ENCODE peak calls at places on chromosome 9, in five cellular contexts. D is PC-9, R is hepatocyte, L is HCT116, S is OCI-LY7. T is an unnamed sample.
A peak's percentile ranks its signal among the peaks of the same experiment; 100 is the strongest.

GRCh38 chr9:14056235-14056930 is 257.6 kb downstream of the NFIB start:
- DNase-seq in L (no peak), D (no peak), R (no peak), S (no peak), T (no peak)

GRCh38 chr9:120655005-120655622 is 59.2 kb downstream of the MEGF9 start:
- DNase-seq in R (no peak), L (no peak), D (peak; percentile 55), S (no peak), T (no peak)

GRCh38 chr9:98333703-98334582 is 78.5 kb upstream of the TBC1D2 start:
- DNase-seq in S (no peak), L (peak; percentile 66), R (no peak), D (peak; percentile 77), T (no peak)

GRCh38 chr9:137078701-137079400 is 1.5 kb downstream of the UAP1L1 start:
- DNase-seq in S (no peak), R (no peak), L (no peak), D (peak; percentile 12), T (peak; percentile 89)

GRCh38 chr9:136488247-136489214 is 5.7 kb upstream of the SEC16A start:
- DNase-seq in R (peak; percentile 82), D (peak; percentile 50), L (no peak), S (peak; percentile 61), T (peak; percentile 93)

GRCh38 chr9:35749515-35750255 is 598 bp downstream of the RGP1 start:
- DNase-seq in R (peak; percentile 65), S (peak; percentile 57), L (no peak), D (no peak), T (peak; percentile 82)

GRCh38 chr9:38724749-38725148 is 4.8 kb upstream of the FAM240B start:
- DNase-seq in D (no peak), S (no peak), R (no peak), L (no peak), T (no peak)

GRCh38 chr9:128628471-128629048 is 28.1 kb downstream of the DYNC2I2 start:
- DNase-seq in S (no peak), R (no peak), L (no peak), D (no peak), T (peak; percentile 58)

GRCh38 chr9:92737611-92738299 is 26.9 kb downstream of the BICD2 start:
- DNase-seq in L (no peak), R (no peak), D (no peak), S (no peak), T (no peak)

GRCh38 chr9:36298566-36298965 is 40.3 kb upstream of the GNE start:
- DNase-seq in L (no peak), D (no peak), S (no peak), R (no peak), T (no peak)

GRCh38 chr9:76463211-76463610 is 4.2 kb downstream of the GCNT1 start:
- DNase-seq in S (peak; percentile 86), D (no peak), L (no peak), R (no peak), T (no peak)

GRCh38 chr9:19998153-19998552 is 209.3 kb upstream of the SLC24A2 start:
- DNase-seq in R (no peak), S (peak; percentile 41), D (no peak), L (peak; percentile 12), T (no peak)

GRCh38 chr9:120919639-120920494 is 6.7 kb downstream of the TRAF1 start:
- DNase-seq in S (no peak), R (no peak), D (no peak), L (no peak), T (no peak)

GRCh38 chr9:136799854-136800657 is 3.9 kb downstream of the CCDC183 start:
- DNase-seq in L (peak; percentile 60), S (peak; percentile 84), D (peak; percentile 81), R (peak; percentile 97), T (peak; percentile 98)

GRCh38 chr9:125409637-125410521 is 148.3 kb downstream of the GAPVD1 start:
- DNase-seq in D (peak; percentile 80), L (peak; percentile 98), S (peak; percentile 94), R (no peak), T (peak; percentile 75)

GRCh38 chr9:713046-713445 is 128.5 kb upstream of the DMRT1 start:
- DNase-seq in D (no peak), S (no peak), R (no peak), L (no peak), T (no peak)

GRCh38 chr9:24464321-24464951 is 81.3 kb downstream of the IZUMO3 start:
- DNase-seq in D (no peak), S (no peak), L (no peak), R (no peak), T (peak; percentile 53)

GRCh38 chr9:78070530-78070929 is 38.9 kb upstream of the GNAQ start:
- DNase-seq in L (no peak), R (no peak), D (no peak), S (no peak), T (no peak)

GRCh38 chr9:107389617-107390071 is 99.9 kb downstream of the KLF4 start:
- DNase-seq in R (peak; percentile 78), S (no peak), D (peak; percentile 77), L (no peak), T (no peak)

GRCh38 chr9:89482056-89482784 is 15.7 kb downstream of the SEMA4D start:
- DNase-seq in S (no peak), R (no peak), L (no peak), D (no peak), T (no peak)

GRCh38 chr9:37329576-37329975 is 92.9 kb upstream of the GRHPR start:
- DNase-seq in L (no peak), S (peak; percentile 88), R (no peak), D (no peak), T (no peak)

GRCh38 chr9:133238272-133238850 is 29.3 kb upstream of the OBP2B start:
- DNase-seq in D (no peak), R (peak; percentile 86), S (no peak), L (peak; percentile 67), T (peak; percentile 100)

GRCh38 chr9:125985998-125986655 is 239.0 kb downstream of the PBX3 start:
- DNase-seq in R (no peak), L (no peak), D (no peak), S (no peak), T (peak; percentile 38)

GRCh38 chr9:106482733-106483132 is 380.2 kb upstream of the ZNF462 start:
- DNase-seq in R (no peak), D (no peak), S (no peak), L (no peak), T (no peak)

GRCh38 chr9:16029056-16029615 is 476.3 kb downstream of the CCDC171 start:
- DNase-seq in D (no peak), L (no peak), S (no peak), R (no peak), T (no peak)

GRCh38 chr9:121906074-121906520 is 187.0 kb downstream of the TTLL11 start:
- DNase-seq in L (no peak), R (no peak), D (no peak), S (no peak), T (no peak)

GRCh38 chr9:124355032-124355940 is 60.0 kb downstream of the PSMB7 start:
- DNase-seq in D (no peak), S (no peak), L (no peak), R (no peak), T (peak; percentile 43)

GRCh38 chr9:126989847-126990821 is 75.6 kb downstream of the RALGPS1 start:
- DNase-seq in S (no peak), L (no peak), D (no peak), R (no peak), T (peak; percentile 61)

GRCh38 chr9:94967481-94967880 is 241.0 kb downstream of the AOPEP start:
- DNase-seq in L (no peak), R (no peak), S (no peak), D (no peak), T (no peak)

GRCh38 chr9:121024237-121024636 is 25.8 kb downstream of the C5 start:
- DNase-seq in L (no peak), S (no peak), R (no peak), D (no peak), T (no peak)

DNA sequence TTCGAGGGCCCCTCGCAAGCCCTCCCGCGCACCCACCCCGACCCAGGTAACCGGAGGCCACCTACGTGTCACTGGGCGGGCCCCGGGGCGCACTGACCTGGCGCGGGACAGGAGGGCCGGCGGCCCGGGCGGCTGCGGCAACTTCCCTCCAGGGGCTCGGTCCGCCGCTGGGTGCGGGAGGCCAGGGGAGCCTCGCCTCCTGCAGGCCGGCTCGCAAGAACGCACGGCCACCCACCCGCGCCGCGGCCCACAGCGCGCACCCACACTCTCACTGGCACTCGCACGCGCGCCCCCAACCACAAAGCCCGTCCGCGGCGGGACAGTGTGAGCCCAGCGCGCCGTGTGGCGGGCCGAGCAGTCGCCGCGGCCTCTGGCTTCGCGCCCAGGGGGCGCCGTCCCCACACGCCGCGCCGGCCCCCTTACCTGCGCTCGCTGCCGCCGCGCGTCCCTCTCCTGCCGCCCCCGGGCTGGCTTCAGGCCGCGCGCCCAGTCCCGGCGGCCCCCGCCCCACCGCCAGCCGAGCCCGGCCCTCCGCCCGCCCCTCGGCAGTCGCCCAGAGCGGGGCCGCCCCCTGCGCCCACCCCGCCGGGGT is 430 bp downstream of the LPAR1 start:
- DNase-seq in S (no peak), R (peak; percentile 88), L (peak; percentile 3), D (no peak), T (peak; percentile 85)
- H3K4me3 ChIP-seq in S (no peak overlapping the region), R (peak overlapping the region; percentile 80), L (peak overlapping the region; percentile 67), D (peak overlapping the region; percentile 74), T (peak overlapping the region; percentile 81)

GRCh38 chr9:117929873-117930272 is 225.7 kb downstream of the TLR4 start:
- DNase-seq in S (no peak), L (no peak), D (no peak), R (no peak), T (no peak)

GRCh38 chr9:117932585-117932984 is 228.4 kb downstream of the TLR4 start:
- DNase-seq in S (no peak), D (no peak), R (no peak), L (no peak), T (no peak)

GRCh38 chr9:117926031-117926655 is 221.9 kb downstream of the TLR4 start:
- DNase-seq in R (no peak), L (no peak), S (no peak), D (no peak), T (no peak)

GRCh38 chr9:117927354-117927753 is 223.2 kb downstream of the TLR4 start:
- DNase-seq in S (peak; percentile 26), D (no peak), L (no peak), R (no peak), T (peak; percentile 68)
- H3K27ac ChIP-seq in S (no peak overlapping the region), D (no peak overlapping the region), L (no peak overlapping the region), R (no peak overlapping the region), T (no peak overlapping the region)

GRCh38 chr9:104963076-104963475 is 35.1 kb upstream of the ABCA1 start:
- DNase-seq in R (no peak), D (no peak), L (no peak), S (no peak), T (no peak)
- H3K4me3 ChIP-seq in R (no peak overlapping the region), D (no peak overlapping the region), L (no peak overlapping the region), S (no peak overlapping the region), T (no peak overlapping the region)

DNA sequence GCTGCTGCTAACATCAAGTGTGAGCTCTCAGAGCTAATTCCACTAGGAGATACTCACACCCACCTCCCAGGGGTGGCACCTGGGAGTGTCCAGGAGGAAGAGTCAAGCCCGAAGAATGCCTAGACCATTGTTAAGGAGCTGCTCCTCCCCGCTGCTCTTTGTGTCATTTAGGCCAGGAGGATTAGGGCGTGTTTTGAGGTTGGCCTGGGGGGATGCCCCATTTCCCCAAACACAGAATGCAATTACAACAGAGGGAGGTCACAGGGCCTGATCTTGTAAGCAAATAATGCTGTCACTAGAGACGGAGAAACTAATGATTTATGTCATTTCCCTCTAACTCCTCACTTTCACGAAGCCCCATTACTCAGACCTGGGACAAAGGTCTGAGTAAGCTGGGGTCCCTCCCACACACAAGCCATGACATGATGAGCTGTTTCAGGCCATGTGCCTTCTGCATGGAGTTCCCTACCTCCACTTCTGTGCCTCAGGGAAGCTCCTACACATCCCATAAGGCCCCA is 312.5 kb downstream of the ACTL7B start:
- DNase-seq in S (no peak), L (no peak), R (peak; percentile 58), D (peak; percentile 99), T (peak; percentile 84)
- H3K27ac ChIP-seq in S (no peak overlapping the region), L (no peak overlapping the region), R (peak overlapping the region; percentile 30), D (peak overlapping the region; percentile 73), T (no peak overlapping the region)